ENCODE peak calls at places on chromosomes 13 and 19, in five cellular contexts. E is WTC11, O is psoas muscle, N is MCF 10A, B is spleen. G is an unnamed sample.

GRCh38 chr13:64417609-64418008 is 2812.5 kb downstream of the PCDH9 start:
- DNase-seq in E (no peak), O (no peak), N (no peak), B (no peak), G (no peak)

GRCh38 chr19:7373862-7374261 is 25.1 kb downstream of the ARHGEF18 start:
- DNase-seq in E (no peak), O (peak), N (no peak), B (no peak), G (no peak)

GRCh38 chr13:41454170-41454569 is 3.2 kb upstream of the RGCC start:
- DNase-seq in E (no peak), O (no peak), N (no peak), B (no peak), G (no peak)

GRCh38 chr19:38990949-38991697 is 15.6 kb upstream of the FBXO17 start:
- DNase-seq in E (no peak), O (no peak), N (peak), B (no peak), G (no peak)

GRCh38 chr19:35704218-35704617 is at the start of gene ZBTB32:
- DNase-seq in E (peak), O (no peak), N (no peak), B (no peak), G (peak)

GRCh38 chr19:33683881-33684549 is 62.3 kb downstream of the CHST8 start:
- DNase-seq in E (peak), O (no peak), N (no peak), B (peak), G (peak)

GRCh38 chr19:16330368-16330801 is 5.8 kb downstream of the KLF2 start:
- DNase-seq in E (no peak), O (peak), N (peak), B (peak), G (no peak)

GRCh38 chr19:4063369-4064072 is 3.2 kb downstream of the ZBTB7A start:
- DNase-seq in E (no peak), O (peak), N (no peak), B (peak), G (no peak)

GRCh38 chr13:26037302-26037701 is 14.5 kb downstream of the SHISA2 start:
- DNase-seq in E (peak), O (no peak), N (peak), B (no peak), G (no peak)

DNA sequence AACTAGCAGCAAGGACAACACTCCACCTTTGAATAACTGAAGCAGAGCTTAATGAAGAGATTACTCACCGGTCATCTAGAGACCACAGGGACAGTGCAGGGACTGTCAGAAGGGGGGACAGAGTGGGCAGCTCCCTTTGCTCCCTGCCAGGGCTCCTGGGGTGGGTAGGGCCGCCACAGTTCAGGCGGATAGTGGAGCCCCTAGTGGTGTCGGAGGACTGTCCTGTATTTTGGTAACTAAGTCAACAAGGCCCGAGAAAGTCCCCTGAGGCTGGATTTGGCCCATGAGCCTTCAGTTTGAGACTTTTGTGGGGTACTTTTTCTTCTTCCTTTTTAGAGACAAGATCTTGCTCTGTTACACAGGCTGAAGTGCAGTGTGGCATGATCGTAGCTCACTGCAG is 44.6 kb downstream of the GJA3 start:
- DNase-seq in E (no peak), O (no peak), N (no peak), B (no peak), G (no peak)
- TF ChIP-seq CTCF in E (no peak), O (no peak), N (no peak), B (no peak), G (no peak)

GRCh38 chr19:48993175-48994034 is at the start of the genes GYS1 and RUVBL2:
- DNase-seq in E (peak), O (peak), N (peak), B (peak), G (peak)
- TF ChIP-seq CTCF in E (peak), O (peak), N (peak), B (peak), G (peak)

GRCh38 chr13:83780201-83780600 is 102.1 kb downstream of the SLITRK1 start:
- DNase-seq in E (peak), O (no peak), N (peak), B (no peak), G (peak)
- TF ChIP-seq CTCF in E (peak), O (no peak), N (peak), B (no peak), G (peak)

GRCh38 chr13:48094781-48095502 is at the start of gene MED4:
- DNase-seq in E (peak), O (peak), N (peak), B (peak), G (peak)
- TF ChIP-seq CTCF in E (peak), O (peak), N (peak), B (peak), G (peak)

GRCh38 chr19:50547385-50548190 is 20.6 kb downstream of the LRRC4B start:
- DNase-seq in E (no peak), O (no peak), N (no peak), B (no peak), G (no peak)
- TF ChIP-seq CTCF in E (no peak), O (peak), N (no peak), B (no peak), G (no peak)

GRCh38 chr13:94188173-94188869 is 291.2 kb downstream of the DCT start:
- DNase-seq in E (no peak), O (no peak), N (no peak), B (no peak), G (no peak)

GRCh38 chr13:94196426-94196825 is 283.1 kb downstream of the DCT start:
- DNase-seq in E (no peak), O (no peak), N (no peak), B (no peak), G (no peak)

GRCh38 chr13:94195715-94196114 is 283.8 kb downstream of the DCT start:
- DNase-seq in E (no peak), O (no peak), N (peak), B (no peak), G (no peak)

DNA sequence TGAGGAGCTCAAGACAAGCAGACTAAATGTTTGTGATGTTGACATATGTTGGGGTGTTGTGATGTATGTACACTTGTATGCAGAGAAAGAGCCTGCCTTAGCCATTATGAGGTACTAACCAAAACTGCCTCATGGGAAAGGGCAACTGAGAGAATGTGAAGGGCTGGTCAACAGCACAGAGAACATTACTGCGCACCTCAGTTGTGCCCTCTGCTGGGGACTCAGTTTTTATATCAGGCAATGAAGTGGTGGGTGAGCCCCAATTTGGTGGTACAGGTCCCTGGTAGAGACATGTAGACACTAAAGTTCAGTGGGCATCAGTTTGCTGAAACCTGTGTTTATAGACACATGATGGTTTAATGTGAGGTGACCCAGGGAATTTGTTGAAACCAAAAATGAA is 286.9 kb downstream of the DCT start:
- DNase-seq in E (peak), O (no peak), N (peak), B (no peak), G (peak)
- TF ChIP-seq CTCF in E (peak), O (peak), N (peak), B (peak), G (peak)

G was measured in nephron progenitor cell.